ENCODE peak calls at places on chromosomes 1 and 21, in six cellular contexts. A is NCI-H446, I is aorta, K is amniotic stem cell, U is ELR, O is GM19239. W is an unnamed sample.

GRCh38 chr1:94351441-94351840 is 66.7 kb upstream of the ABCD3 start:
- DNase-seq in A (no peak), I (no peak), K (no peak), O (no peak), U (no peak), W (no peak)

GRCh38 chr21:26167593-26167992 is 3.0 kb downstream of the APP start:
- DNase-seq in U (no peak), I (no peak), K (no peak), O (no peak), A (no peak), W (no peak)

GRCh38 chr21:44709426-44710293 is 1.7 kb downstream of the TSPEAR start:
- DNase-seq in I (peak; percentile 73), O (no peak), K (no peak), U (peak; percentile 15), A (no peak), W (peak; percentile 37)

GRCh38 chr21:27314096-27314495 is 347.2 kb upstream of the ADAMTS5 start:
- DNase-seq in K (no peak), U (no peak), I (no peak), O (no peak), A (no peak), W (no peak)

GRCh38 chr1:116182019-116182714 is 71.0 kb downstream of the MAB21L3 start:
- DNase-seq in K (no peak), O (no peak), I (no peak), A (peak; percentile 3), U (no peak), W (no peak)

GRCh38 chr1:183515002-183515689 is 42.8 kb downstream of the SMG7 start:
- DNase-seq in O (no peak), K (peak; percentile 41), I (no peak), U (peak; percentile 96), A (no peak), W (no peak)

GRCh38 chr1:24119859-24120756 is 8.2 kb upstream of the MYOM3 start:
- DNase-seq in K (no peak), I (peak; percentile 72), O (no peak), U (no peak), A (no peak), W (no peak)

GRCh38 chr1:62676606-62677356 is 11.4 kb downstream of the DOCK7 start:
- DNase-seq in U (peak; percentile 61), O (no peak), I (no peak), K (peak; percentile 41), A (no peak), W (no peak)

GRCh38 chr1:64136749-64137568 is 66.5 kb upstream of the UBE2U start:
- DNase-seq in I (peak; percentile 86), U (peak; percentile 77), A (peak; percentile 85), O (peak; percentile 31), K (peak; percentile 58), W (no peak)

GRCh38 chr1:242147096-242147976 is 148.4 kb upstream of the MAP1LC3C start:
- DNase-seq in I (no peak), A (no peak), U (peak; percentile 3), O (no peak), K (no peak), W (no peak)

GRCh38 chr1:99680258-99680657 is 34.3 kb downstream of the PALMD start:
- DNase-seq in A (no peak), I (no peak), O (no peak), K (no peak), U (peak; percentile 40), W (no peak)

GRCh38 chr1:191669629-191670028 is 488.6 kb upstream of the RGS18 start:
- DNase-seq in K (no peak), I (no peak), O (no peak), A (no peak), U (peak; percentile 68), W (no peak)

GRCh38 chr21:44537930-44538911 is 1.8 kb downstream of the KRTAP10-1 start:
- DNase-seq in I (no peak), K (no peak), U (no peak), O (no peak), A (no peak), W (no peak)

GRCh38 chr1:151822404-151822803 is 9.2 kb downstream of the RORC start:
- DNase-seq in U (no peak), I (no peak), O (no peak), K (no peak), A (no peak), W (no peak)

GRCh38 chr1:56522680-56523079 is 56.7 kb downstream of the PLPP3 start:
- DNase-seq in O (no peak), A (no peak), I (no peak), K (no peak), U (no peak), W (no peak)

GRCh38 chr1:10519016-10519417 is 44.3 kb downstream of the PEX14 start:
- DNase-seq in A (no peak), I (no peak), K (no peak), O (no peak), U (no peak), W (no peak)

GRCh38 chr1:53367503-53368313 is 39.8 kb upstream of the LRP8 start:
- DNase-seq in U (no peak), K (no peak), O (peak; percentile 88), A (no peak), I (peak; percentile 57), W (no peak)

GRCh38 chr1:201591348-201591747 is 52.4 kb downstream of the NAV1 start:
- DNase-seq in I (no peak), A (no peak), K (no peak), O (no peak), U (no peak), W (no peak)

GRCh38 chr1:35379317-35380000 is 111.0 kb downstream of the ZMYM4 start:
- DNase-seq in I (peak; percentile 65), O (no peak), U (no peak), K (no peak), A (no peak), W (no peak)

GRCh38 chr1:19643113-19643512 is 998 bp upstream of the NBL1 start:
- DNase-seq in I (no peak), K (no peak), A (no peak), O (no peak), U (peak; percentile 81), W (no peak)

GRCh38 chr1:3542635-3543034 is 68.7 kb downstream of the MEGF6 start:
- DNase-seq in K (no peak), A (no peak), I (no peak), O (no peak), U (no peak), W (no peak)